ENCODE peak calls at places on chromosomes 1 and 21, in seven cellular contexts. J, N, U, K, G, H and V are unnamed samples.

GRCh38 chr1:203278885-203279406 is 26.4 kb upstream of the BTG2 start:
- DNase-seq in G (no peak), N (no peak), J (no peak), K (no peak), U (no peak), H (no peak), V (no peak)

GRCh38 chr21:33848252-33848953 is 67.2 kb downstream of the ATP5PO start:
- DNase-seq in N (no peak), J (no peak), U (peak), H (no peak), K (no peak), G (peak), V (no peak)

GRCh38 chr1:224762701-224763100 is 146.6 kb downstream of the CNIH3 start:
- DNase-seq in N (no peak), H (no peak), K (no peak), U (no peak), J (no peak), G (no peak), V (no peak)

GRCh38 chr1:18234790-18235242 is 127.2 kb downstream of the IGSF21 start:
- DNase-seq in H (no peak), G (peak), N (no peak), U (peak), K (no peak), J (peak), V (peak)

GRCh38 chr21:37937668-37938067 is 21.4 kb upstream of the KCNJ6 start:
- DNase-seq in N (no peak), J (no peak), H (no peak), K (no peak), U (no peak), G (no peak), V (no peak)

GRCh38 chr1:18743233-18743632 is 112.6 kb downstream of the PAX7 start:
- DNase-seq in U (no peak), N (no peak), K (no peak), H (no peak), J (no peak), G (no peak), V (no peak)

GRCh38 chr1:44072204-44072603 is 40.9 kb upstream of the SLC6A9 start:
- DNase-seq in N (no peak), H (no peak), U (peak), K (no peak), G (peak), J (peak), V (peak)

GRCh38 chr1:222346955-222347354 is 200.9 kb downstream of the HHIPL2 start:
- DNase-seq in H (no peak), G (no peak), U (no peak), J (no peak), N (no peak), K (no peak), V (no peak)

GRCh38 chr1:97006044-97006676 is 284.6 kb downstream of the PTBP2 start:
- DNase-seq in N (no peak), J (peak), H (peak), G (peak), K (no peak), U (no peak), V (peak)

GRCh38 chr1:151968058-151968457 is 25.6 kb downstream of the S100A10 start:
- DNase-seq in J (peak), K (peak), H (no peak), G (peak), U (no peak), N (no peak), V (peak)

GRCh38 chr1:44237721-44238457 is 24.6 kb downstream of the DMAP1 start:
- DNase-seq in J (no peak), H (no peak), K (no peak), N (peak), U (peak), G (no peak), V (peak)

GRCh38 chr1:214418380-214418779 is 133.0 kb downstream of the PTPN14 start:
- DNase-seq in N (no peak), H (no peak), G (peak), K (no peak), J (peak), U (no peak), V (peak)

GRCh38 chr1:44714532-44714931 is 16.4 kb downstream of the RNU5D-1 start:
- DNase-seq in U (no peak), K (no peak), N (no peak), G (no peak), H (no peak), J (no peak), V (no peak)

GRCh38 chr1:227131193-227131592 is 187.1 kb downstream of the CDC42BPA start:
- DNase-seq in H (no peak), N (no peak), K (no peak), G (peak), U (peak), J (peak), V (peak)

GRCh38 chr1:17886361-17886760 is 131.2 kb downstream of the ACTL8 start:
- DNase-seq in G (no peak), H (no peak), J (no peak), U (no peak), K (no peak), N (no peak), V (no peak)

GRCh38 chr1:80656628-80657019 is 1144.1 kb upstream of the ADGRL2 start:
- DNase-seq in G (no peak), J (no peak), H (no peak), N (no peak), K (no peak), U (peak), V (peak)

GRCh38 chr1:20386682-20387081 is 96.0 kb downstream of the VWA5B1 start:
- DNase-seq in N (no peak), J (no peak), K (no peak), U (no peak), H (no peak), G (no peak), V (no peak)

GRCh38 chr1:84303154-84303830 is 1.8 kb downstream of the SAMD13 start:
- DNase-seq in K (no peak), U (no peak), H (no peak), G (peak), J (no peak), N (no peak), V (no peak)

GRCh38 chr21:18204931-18205330 is 39.7 kb upstream of the CHODL start:
- DNase-seq in H (no peak), K (no peak), N (no peak), G (no peak), U (no peak), J (no peak), V (no peak)

GRCh38 chr1:182119631-182120030 is 58.1 kb upstream of the ZNF648 start:
- DNase-seq in J (no peak), G (peak), N (no peak), U (no peak), H (no peak), K (no peak), V (no peak)

GRCh38 chr21:38312822-38313221 is 56.0 kb downstream of the KCNJ15 start:
- DNase-seq in K (no peak), U (no peak), H (no peak), J (no peak), N (no peak), G (no peak), V (no peak)

GRCh38 chr21:15112858-15113257 is 48.1 kb upstream of the NRIP1 start:
- DNase-seq in J (no peak), K (no peak), H (no peak), N (no peak), G (no peak), U (no peak), V (no peak)

GRCh38 chr1:6544831-6545230 is 9.5 kb downstream of the NOL9 start:
- DNase-seq in H (no peak), U (peak), K (no peak), N (no peak), G (peak), J (peak), V (peak)

GRCh38 chr1:10943991-10944730 is 68.3 kb upstream of the TARDBP start:
- DNase-seq in J (peak), N (no peak), K (no peak), G (peak), U (no peak), H (no peak), V (peak)